ENCODE peak calls at places on chromosomes 16 and 17, in four cellular contexts. Y, C, U and D are unnamed samples.

GRCh38 chr16:62720651-62721050 is 684.4 kb upstream of the CDH8 start:
- DNase-seq in Y (no peak), U (no peak), C (no peak), D (no peak)

GRCh38 chr17:28811594-28812135 is 30.9 kb downstream of the FAM222B start:
- DNase-seq in U (peak), C (peak), Y (no peak), D (no peak)

GRCh38 chr17:29573558-29573870 is 5.0 kb downstream of the TP53I13 start:
- DNase-seq in C (no peak), Y (no peak), U (no peak), D (no peak)

GRCh38 chr16:19654147-19654546 is 63.9 kb downstream of the KNOP1 start:
- DNase-seq in C (no peak), U (no peak), Y (no peak), D (no peak)

GRCh38 chr16:26830716-26831115 is 236.0 kb upstream of the C16orf82 start:
- DNase-seq in C (no peak), U (no peak), Y (no peak), D (no peak)

GRCh38 chr16:55503726-55504553 is 4.9 kb upstream of the LPCAT2 start:
- DNase-seq in C (no peak), U (no peak), Y (no peak), D (no peak)

GRCh38 chr16:22307838-22308237 is 10.6 kb downstream of the POLR3E start:
- DNase-seq in U (no peak), C (no peak), Y (no peak), D (no peak)

GRCh38 chr16:49019081-49019633 is 262.5 kb downstream of the CBLN1 start:
- DNase-seq in Y (no peak), C (no peak), U (peak), D (no peak)

GRCh38 chr16:53123753-53124152 is 69.0 kb downstream of the CHD9 start:
- DNase-seq in U (no peak), Y (no peak), C (peak), D (no peak)

GRCh38 chr17:8490256-8491023 is 54.8 kb downstream of the NDEL1 start:
- DNase-seq in Y (no peak), C (no peak), U (no peak), D (no peak)

GRCh38 chr17:41972571-41973411 is 6.2 kb downstream of the CNP start:
- DNase-seq in C (no peak), Y (no peak), U (no peak), D (no peak)

GRCh38 chr17:51860934-51861561 is 297.5 kb downstream of the CA10 start:
- DNase-seq in U (peak), C (no peak), Y (no peak), D (no peak)

GRCh38 chr16:76293980-76294690 is 16.9 kb downstream of the CNTNAP4 start:
- DNase-seq in Y (no peak), C (no peak), U (no peak), D (no peak)

GRCh38 chr17:44159519-44160210 is 10.8 kb upstream of the ASB16 start:
- DNase-seq in Y (no peak), U (no peak), C (no peak), D (no peak)

GRCh38 chr16:14013571-14014283 is 57.4 kb upstream of the MRTFB start:
- DNase-seq in C (peak), Y (peak), U (peak), D (peak)

GRCh38 chr16:74607310-74607966 is 524 bp upstream of the GLG1 start:
- DNase-seq in Y (no peak), U (no peak), C (no peak), D (no peak)

GRCh38 chr16:74607967-74608356 is 1.0 kb upstream of the GLG1 start:
- DNase-seq in U (peak), Y (no peak), C (peak), D (no peak)

GRCh38 chr16:74605746-74606520 is 981 bp downstream of the GLG1 start:
- DNase-seq in C (no peak), U (no peak), Y (no peak), D (no peak)

GRCh38 chr16:74605332-74605731 is 1.6 kb downstream of the GLG1 start:
- DNase-seq in Y (no peak), C (no peak), U (no peak), D (no peak)

GRCh38 chr16:74606521-74607309 is at the start of gene GLG1:
- DNase-seq in Y (no peak), U (peak), C (peak), D (peak)
- TF ChIP-seq CTCF in Y (no peak), U (no peak), C (no peak), D (no peak)

GRCh38 chr16:86355538-86355937 is 154.8 kb upstream of the FOXF1 start:
- DNase-seq in Y (peak), U (no peak), C (peak), D (peak)

GRCh38 chr16:86355951-86356350 is 154.4 kb upstream of the FOXF1 start:
- DNase-seq in C (no peak), U (no peak), Y (no peak), D (no peak)

GRCh38 chr16:86355114-86355513 is 155.2 kb upstream of the FOXF1 start:
- DNase-seq in U (no peak), C (peak), Y (no peak), D (no peak)

GRCh38 chr16:86353934-86354333 is 156.4 kb upstream of the FOXF1 start:
- DNase-seq in Y (no peak), C (no peak), U (no peak), D (no peak)

DNA sequence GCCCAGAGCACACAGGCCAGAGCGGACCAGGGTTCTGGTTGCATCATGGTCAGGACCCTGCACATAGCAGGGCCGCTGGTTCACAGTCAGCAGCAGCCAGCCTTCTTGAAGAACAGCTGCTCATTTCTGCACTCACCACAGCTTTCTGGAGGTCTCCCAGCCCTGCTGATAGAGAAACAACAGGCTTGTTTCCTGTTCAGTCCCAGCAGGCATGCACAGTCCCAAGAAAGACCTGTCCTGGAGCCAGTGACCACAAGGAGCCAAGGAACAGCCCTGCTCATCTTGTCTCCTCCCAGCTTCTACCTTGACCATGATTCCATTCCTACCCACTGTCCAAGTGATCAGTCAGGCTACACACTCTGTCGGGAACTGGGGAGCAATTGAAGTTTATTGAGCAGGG is 155.7 kb upstream of the FOXF1 start:
- DNase-seq in U (no peak), C (peak), Y (no peak), D (no peak)
- TF ChIP-seq CTCF in U (no peak), C (no peak), Y (no peak), D (no peak)

GRCh38 chr16:87305505-87306391 is 11.4 kb downstream of the C16orf95 start:
- DNase-seq in U (peak), Y (no peak), C (peak), D (peak)
- TF ChIP-seq CTCF in U (no peak), Y (peak), C (peak), D (peak)

DNA sequence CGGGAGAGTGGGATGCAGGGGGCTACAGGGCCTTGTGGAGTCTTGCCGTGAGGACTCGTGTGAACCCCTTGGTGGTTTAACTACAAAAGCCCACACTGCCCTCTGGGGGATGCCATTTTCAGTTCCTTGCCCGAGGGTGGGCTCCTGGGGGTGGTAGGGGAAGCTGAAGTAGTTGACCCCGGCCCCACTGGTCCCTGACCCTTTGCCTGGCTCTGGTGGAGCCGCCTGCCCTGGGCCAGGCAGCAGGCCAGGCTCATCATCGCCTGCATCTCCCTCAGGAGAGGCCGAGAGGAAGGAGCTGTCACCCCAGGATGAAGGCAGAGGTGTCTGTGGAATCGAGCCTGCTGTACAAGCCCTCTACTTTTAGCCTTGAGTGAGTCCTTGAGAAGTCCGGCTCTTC is 10.2 kb downstream of the COX4I1 start:
- DNase-seq in U (no peak), Y (no peak), C (no peak), D (no peak)
- TF ChIP-seq CTCF in U (no peak), Y (no peak), C (no peak), D (no peak)

DNA sequence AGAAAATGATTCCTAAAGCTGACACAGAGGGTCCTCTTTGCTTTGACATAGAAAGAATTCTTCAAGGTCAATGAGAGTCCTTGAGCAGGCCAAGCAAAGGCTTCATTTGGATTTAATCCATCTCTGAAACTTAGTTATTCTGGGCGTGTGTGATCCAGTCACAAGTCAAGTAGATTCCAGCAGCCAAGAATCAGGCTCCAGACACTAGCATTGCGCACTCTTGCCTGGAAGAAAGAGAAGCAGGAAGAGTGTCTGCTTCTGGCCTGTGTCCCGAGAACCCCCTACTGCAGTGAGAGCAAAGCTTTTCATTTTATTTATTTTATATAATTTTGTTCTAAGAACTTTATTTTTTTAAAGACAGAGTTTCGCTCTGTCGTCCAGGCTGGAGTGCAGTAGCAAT is 88.2 kb upstream of the CACNG5 start:
- DNase-seq in C (no peak), Y (no peak), U (no peak), D (no peak)
- TF ChIP-seq CTCF in C (no peak), Y (no peak), U (no peak), D (no peak)

DNA sequence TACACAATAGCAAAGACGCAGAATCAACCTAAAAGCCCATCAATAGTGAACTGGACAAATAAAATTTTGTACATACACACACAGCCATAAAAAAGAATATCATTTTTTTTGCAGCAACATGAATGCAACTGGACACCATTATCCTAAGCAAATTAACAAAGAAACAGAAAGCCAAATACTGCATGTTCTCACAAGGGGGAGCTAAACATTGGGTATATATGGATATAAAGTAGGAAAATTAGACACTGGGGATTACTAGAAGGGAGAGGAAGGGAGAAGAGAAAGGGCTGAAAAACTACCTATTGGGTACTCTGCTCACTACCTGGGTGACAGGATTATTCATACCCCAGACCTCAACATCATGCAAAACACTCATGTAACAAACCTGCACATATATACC is 28.2 kb downstream of the ADAMTS18 start:
- DNase-seq in C (no peak), U (peak), Y (no peak), D (no peak)
- TF ChIP-seq CTCF in C (peak), U (peak), Y (peak), D (peak)

GRCh38 chr16:68510775-68511174 is 28.3 kb upstream of the ZFP90 start:
- DNase-seq in C (no peak), Y (no peak), U (no peak), D (no peak)

GRCh38 chr16:68514511-68514910 is 24.6 kb upstream of the ZFP90 start:
- DNase-seq in Y (no peak), U (no peak), C (no peak), D (no peak)

GRCh38 chr16:68509381-68509780 is 29.7 kb upstream of the ZFP90 start:
- DNase-seq in Y (no peak), U (no peak), C (no peak), D (no peak)

GRCh38 chr16:68512183-68512582 is 26.9 kb upstream of the ZFP90 start:
- DNase-seq in Y (no peak), U (no peak), C (no peak), D (no peak)

GRCh38 chr16:68512742-68513141 is 26.3 kb upstream of the ZFP90 start:
- DNase-seq in C (no peak), U (no peak), Y (no peak), D (no peak)
- TF ChIP-seq CTCF in C (no peak), U (no peak), Y (no peak), D (no peak)

DNA sequence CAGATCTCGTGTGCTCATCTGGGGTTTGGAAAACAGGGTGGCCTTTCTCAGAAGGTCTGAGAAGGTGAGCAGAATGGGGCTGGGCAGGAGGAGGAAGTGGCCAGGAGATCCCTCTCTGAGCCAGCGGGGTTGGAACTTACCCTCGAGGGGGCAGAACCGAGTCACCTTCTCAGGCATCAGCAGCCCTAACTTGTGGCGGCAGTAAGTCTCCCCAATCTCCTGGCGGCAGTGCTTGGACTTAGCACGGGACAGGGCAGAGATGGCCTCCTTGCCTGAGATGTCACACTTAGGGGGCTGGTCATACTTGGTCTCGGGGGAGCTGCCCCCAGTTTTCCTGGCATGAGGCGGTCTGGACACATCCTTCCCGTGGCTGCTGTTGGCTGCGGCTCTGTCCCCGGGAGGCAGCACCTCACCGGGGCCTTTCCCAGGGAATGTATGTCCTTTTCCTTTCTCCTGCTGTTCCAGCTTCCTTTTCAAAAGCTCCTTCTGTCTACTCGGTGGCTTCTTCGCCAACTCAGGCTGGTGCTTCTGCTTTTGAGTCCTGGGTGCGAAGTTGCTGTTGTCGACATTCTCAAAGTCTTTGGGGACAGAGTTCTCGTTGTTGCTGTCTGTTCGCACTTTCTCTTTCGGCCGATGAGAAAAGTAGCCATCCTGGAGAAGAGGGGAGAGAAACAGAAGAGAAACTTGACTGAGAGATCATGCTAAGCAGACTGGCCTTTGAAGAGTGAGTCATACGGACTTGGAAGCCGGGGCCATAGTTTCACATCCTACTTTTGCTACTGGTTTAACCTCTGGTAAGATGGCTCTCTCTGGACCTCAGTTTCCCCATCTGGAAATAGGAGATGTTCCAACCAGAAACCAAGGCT is 211.7 kb downstream of the XYLT1 start:
- DNase-seq in U (peak), C (no peak), Y (no peak), D (no peak)
- TF ChIP-seq CTCF in U (peak), C (no peak), Y (no peak), D (no peak)

GRCh38 chr16:57945740-57946138 is 25.2 kb downstream of the CNGB1 start:
- DNase-seq in Y (no peak), C (no peak), U (peak), D (no peak)
- TF ChIP-seq CTCF in Y (no peak), C (peak), U (peak), D (no peak)